ENCODE peak calls at places on chromosomes 11 and 22, in eight cellular contexts. G is fibroblast of the aortic adventitia; M is activated gamma-delta T cell treated with Interleukin-2 at 50 U/mL for 16 hours; V is fibroblast of lung; B is hypothalamus; X is kidney tubule cell; O is ovary; I is stimulated activated CD4-positive, alpha-beta T cell treated with anti-CD3 and anti-CD28 coated beads, Interleukin-15, amount 100 ng/mL, for 1 hour. H is an unnamed sample.

GRCh38 chr11:119699227-119699626 is 29.8 kb downstream of the NECTIN1 start:
- DNase-seq in G (peak; percentile 47), M (no peak), V (no peak), B (no peak), X (no peak), O (peak; percentile 46), I (no peak), H (peak; percentile 48)

GRCh38 chr11:17405232-17406005 is 17.0 kb upstream of the KCNJ11 start:
- DNase-seq in G (peak; percentile 21), M (no peak), V (peak; percentile 24), B (peak; percentile 36), X (peak; percentile 76), O (peak; percentile 56), I (no peak), H (peak; percentile 78)

GRCh38 chr11:69510471-69511357 is 29.3 kb downstream of the LINC01488 start:
- DNase-seq in G (peak; percentile 52), M (no peak), V (peak; percentile 81), B (no peak), X (no peak), O (no peak), I (no peak), H (no peak)

GRCh38 chr11:58027341-58027740 is 3.4 kb upstream of the OR6Q1 start:
- DNase-seq in G (peak; percentile 55), M (no peak), V (peak; percentile 49), B (no peak), X (no peak), O (no peak), I (no peak), H (no peak)

GRCh38 chr22:43126506-43127165 is 16.1 kb downstream of the BIK start:
- DNase-seq in G (peak; percentile 72), M (no peak), V (peak; percentile 85), B (no peak), X (peak; percentile 95), O (no peak), I (no peak), H (no peak)

GRCh38 chr11:7495997-7496545 is 10.8 kb downstream of the OLFML1 start:
- DNase-seq in G (no peak), M (no peak), V (no peak), B (no peak), X (no peak), O (no peak), I (no peak), H (no peak)

GRCh38 chr11:91880660-91881059 is 344.0 kb upstream of the FAT3 start:
- DNase-seq in G (no peak), M (no peak), V (no peak), B (no peak), X (no peak), O (no peak), I (no peak), H (no peak)

GRCh38 chr11:36564376-36565032 is 3.3 kb upstream of the RAG1 start:
- DNase-seq in G (peak; percentile 77), M (peak; percentile 44), V (peak; percentile 46), B (peak; percentile 22), X (peak; percentile 70), O (peak; percentile 42), I (no peak), H (peak; percentile 43)

GRCh38 chr11:8309862-8310261 is 46.2 kb upstream of the LMO1 start:
- DNase-seq in G (no peak), M (no peak), V (no peak), B (no peak), X (peak; percentile 22), O (peak; percentile 6), I (no peak), H (no peak)

GRCh38 chr11:125512106-125512505 is 16.0 kb upstream of the FEZ1 start:
- DNase-seq in G (no peak), M (no peak), V (no peak), B (no peak), X (no peak), O (no peak), I (no peak), H (no peak)

GRCh38 chr11:129453293-129453721 is 77.7 kb downstream of the BARX2 start:
- DNase-seq in G (peak; percentile 12), M (no peak), V (no peak), B (no peak), X (no peak), O (no peak), I (no peak), H (no peak)

GRCh38 chr22:38075961-38076360 is 8.0 kb downstream of the SLC16A8 start:
- DNase-seq in G (no peak), M (no peak), V (no peak), B (no peak), X (no peak), O (no peak), I (no peak), H (no peak)

GRCh38 chr11:75151346-75152047 is 590 bp downstream of the SLCO2B1 start:
- DNase-seq in G (no peak), M (no peak), V (no peak), B (no peak), X (no peak), O (no peak), I (no peak), H (no peak)

GRCh38 chr22:27108425-27109114 is 451.2 kb downstream of the MIAT start:
- DNase-seq in G (peak; percentile 45), M (no peak), V (peak; percentile 66), B (peak; percentile 6), X (peak; percentile 55), O (peak; percentile 90), I (no peak), H (peak; percentile 79)

GRCh38 chr11:73520358-73521061 is 77.4 kb downstream of the FAM168A start:
- DNase-seq in G (no peak), M (no peak), V (no peak), B (no peak), X (no peak), O (no peak), I (no peak), H (no peak)

GRCh38 chr22:29716814-29717213 is 3.0 kb upstream of the CABP7 start:
- DNase-seq in G (peak; percentile 79), M (no peak), V (peak; percentile 75), B (peak; percentile 54), X (peak; percentile 70), O (peak; percentile 77), I (no peak), H (peak; percentile 33)

GRCh38 chr22:45425101-45425500 is 11.6 kb downstream of the RIBC2 start:
- DNase-seq in G (peak; percentile 16), M (no peak), V (peak; percentile 27), B (no peak), X (no peak), O (no peak), I (no peak), H (no peak)

GRCh38 chr11:61780581-61781162 is 11.7 kb downstream of the TMEM258 start:
- DNase-seq in G (no peak), M (no peak), V (no peak), B (no peak), X (no peak), O (no peak), I (no peak), H (no peak)

GRCh38 chr11:125376117-125376516 is 119.9 kb downstream of the FEZ1 start:
- DNase-seq in G (peak; percentile 44), M (no peak), V (peak; percentile 79), B (no peak), X (no peak), O (peak; percentile 69), I (no peak), H (peak; percentile 68)

GRCh38 chr11:65452806-65453490 is 30.4 kb downstream of the NEAT1 start:
- DNase-seq in G (peak; percentile 95), M (no peak), V (peak; percentile 81), B (no peak), X (peak; percentile 58), O (peak; percentile 26), I (no peak), H (peak; percentile 68)

GRCh38 chr11:94828088-94828487 is 59.9 kb downstream of the AMOTL1 start:
- DNase-seq in G (no peak), M (no peak), V (no peak), B (no peak), X (no peak), O (no peak), I (no peak), H (no peak)

GRCh38 chr11:102476069-102476468 is 23.5 kb upstream of the TMEM123 start:
- DNase-seq in G (peak; percentile 73), M (no peak), V (no peak), B (no peak), X (peak; percentile 42), O (no peak), I (no peak), H (no peak)

GRCh38 chr11:85947431-85948272 is 92.5 kb downstream of the CCDC83 start:
- DNase-seq in G (peak; percentile 94), M (no peak), V (peak; percentile 80), B (no peak), X (peak; percentile 90), O (no peak), I (no peak), H (peak; percentile 63)

GRCh38 chr11:105915036-105915435 is 107.0 kb downstream of the MSANTD4 start:
- DNase-seq in G (no peak), M (no peak), V (no peak), B (no peak), X (no peak), O (no peak), I (no peak), H (no peak)

GRCh38 chr11:93622043-93622442 is 39.4 kb upstream of the CEP295 start:
- DNase-seq in G (no peak), M (no peak), V (no peak), B (no peak), X (no peak), O (no peak), I (no peak), H (no peak)

GRCh38 chr22:24938741-24939341 is 7.7 kb downstream of the LHFPL7 start:
- DNase-seq in G (peak; percentile 59), M (peak; percentile 13), V (peak; percentile 25), B (no peak), X (peak; percentile 61), O (no peak), I (no peak), H (no peak)

GRCh38 chr11:69819541-69820070 is 390 bp upstream of the FGF3 start:
- DNase-seq in G (no peak), M (no peak), V (no peak), B (no peak), X (no peak), O (no peak), I (no peak), H (no peak)

GRCh38 chr11:72642815-72643511 is 31.3 kb downstream of the PDE2A start:
- DNase-seq in G (peak; percentile 44), M (peak; percentile 49), V (peak; percentile 39), B (peak; percentile 19), X (peak; percentile 60), O (peak; percentile 80), I (peak; percentile 59), H (peak; percentile 39)

GRCh38 chr11:12678991-12679390 is 4.8 kb downstream of the TEAD1 start:
- DNase-seq in G (no peak), M (no peak), V (no peak), B (no peak), X (no peak), O (no peak), I (no peak), H (no peak)

GRCh38 chr11:123211134-123211879 is 16.3 kb upstream of the CLMP start:
- DNase-seq in G (no peak), M (no peak), V (no peak), B (no peak), X (no peak), O (no peak), I (no peak), H (no peak)

GRCh38 chr11:12092714-12093113 is 17.7 kb upstream of the MICAL2 start:
- DNase-seq in G (no peak), M (no peak), V (no peak), B (peak; percentile 26), X (no peak), O (no peak), I (no peak), H (peak; percentile 64)

GRCh38 chr11:116384407-116384806 is 388.4 kb downstream of the BUD13 start:
- DNase-seq in G (no peak), M (no peak), V (no peak), B (no peak), X (no peak), O (no peak), I (no peak), H (no peak)